ENCODE peak calls at places on chromosome 19, in five cellular contexts. One of them, this sample, is unnamed.

GRCh38 chr19:45306522-45307027 is 16.1 kb downstream of the CKM start:
- DNase-seq in thoracic aorta: no peak
- DNase-seq in cardiac muscle cell: no peak
- DNase-seq in transverse colon: no peak
- DNase-seq in mucosa of descending colon: no peak
- DNase-seq in this sample: no peak

GRCh38 chr19:18568367-18568766 is 3.3 kb upstream of the UBA52 start:
- DNase-seq in transverse colon: no peak
- DNase-seq in mucosa of descending colon: no peak
- DNase-seq in thoracic aorta: no peak
- DNase-seq in cardiac muscle cell: no peak
- DNase-seq in this sample: no peak

GRCh38 chr19:32748497-32748896 is 28.9 kb downstream of the TDRD12 start:
- DNase-seq in mucosa of descending colon: peak; percentile 5
- DNase-seq in cardiac muscle cell: no peak
- DNase-seq in transverse colon: no peak
- DNase-seq in thoracic aorta: no peak
- DNase-seq in this sample: no peak

GRCh38 chr19:38033658-38034150 is 126.7 kb downstream of the SIPA1L3 start:
- DNase-seq in transverse colon: peak; percentile 45
- DNase-seq in mucosa of descending colon: peak; percentile 19
- DNase-seq in cardiac muscle cell: no peak
- DNase-seq in thoracic aorta: no peak
- DNase-seq in this sample: no peak

GRCh38 chr19:19488041-19488874 is 27.1 kb downstream of the TSSK6 start:
- DNase-seq in mucosa of descending colon: peak; percentile 72
- DNase-seq in transverse colon: peak; percentile 60
- DNase-seq in thoracic aorta: no peak
- DNase-seq in cardiac muscle cell: peak; percentile 45
- DNase-seq in this sample: peak; percentile 85

GRCh38 chr19:18109731-18110671 is 12.4 kb downstream of the MAST3 start:
- DNase-seq in transverse colon: peak; percentile 77
- DNase-seq in thoracic aorta: no peak
- DNase-seq in cardiac muscle cell: no peak
- DNase-seq in mucosa of descending colon: peak; percentile 77
- DNase-seq in this sample: peak; percentile 80

GRCh38 chr19:35518313-35518712 is 4.9 kb upstream of the DMKN start:
- DNase-seq in transverse colon: no peak
- DNase-seq in thoracic aorta: no peak
- DNase-seq in mucosa of descending colon: no peak
- DNase-seq in cardiac muscle cell: peak; percentile 98
- DNase-seq in this sample: no peak

GRCh38 chr19:39380521-39381502 is 10.1 kb downstream of the PAF1 start:
- DNase-seq in transverse colon: no peak
- DNase-seq in thoracic aorta: no peak
- DNase-seq in cardiac muscle cell: no peak
- DNase-seq in mucosa of descending colon: no peak
- DNase-seq in this sample: no peak

GRCh38 chr19:2461751-2462634 is 5.2 kb upstream of the LMNB2 start:
- DNase-seq in cardiac muscle cell: peak; percentile 71
- DNase-seq in mucosa of descending colon: peak; percentile 59
- DNase-seq in thoracic aorta: no peak
- DNase-seq in transverse colon: peak; percentile 54
- DNase-seq in this sample: peak; percentile 75

GRCh38 chr19:35120492-35120891 is 4.9 kb downstream of the FXYD3 start:
- DNase-seq in thoracic aorta: no peak
- DNase-seq in mucosa of descending colon: peak; percentile 65
- DNase-seq in transverse colon: no peak
- DNase-seq in cardiac muscle cell: peak; percentile 29
- DNase-seq in this sample: peak; percentile 70

GRCh38 chr19:5718579-5719273 is 1.2 kb downstream of the LONP1 start:
- DNase-seq in transverse colon: no peak
- DNase-seq in cardiac muscle cell: peak; percentile 85
- DNase-seq in thoracic aorta: no peak
- DNase-seq in mucosa of descending colon: no peak
- DNase-seq in this sample: no peak

GRCh38 chr19:18419699-18420460 is 682 bp downstream of the SSBP4 start:
- DNase-seq in cardiac muscle cell: no peak
- DNase-seq in thoracic aorta: no peak
- DNase-seq in mucosa of descending colon: peak; percentile 67
- DNase-seq in transverse colon: peak; percentile 65
- DNase-seq in this sample: peak; percentile 74

GRCh38 chr19:4713384-4713951 is 10.2 kb downstream of the DPP9 start:
- DNase-seq in transverse colon: peak; percentile 93
- DNase-seq in thoracic aorta: no peak
- DNase-seq in cardiac muscle cell: peak; percentile 91
- DNase-seq in mucosa of descending colon: peak; percentile 92
- DNase-seq in this sample: peak; percentile 95

GRCh38 chr19:13961826-13962737 is 9.8 kb downstream of the DCAF15 start:
- DNase-seq in transverse colon: no peak
- DNase-seq in thoracic aorta: no peak
- DNase-seq in cardiac muscle cell: peak; percentile 52
- DNase-seq in mucosa of descending colon: no peak
- DNase-seq in this sample: no peak

GRCh38 chr19:33465834-33466233 is 55.8 kb downstream of the PEPD start:
- DNase-seq in transverse colon: no peak
- DNase-seq in thoracic aorta: no peak
- DNase-seq in cardiac muscle cell: no peak
- DNase-seq in mucosa of descending colon: no peak
- DNase-seq in this sample: no peak

GRCh38 chr19:1214862-1215731 is 9.5 kb downstream of the STK11 start:
- DNase-seq in thoracic aorta: no peak
- DNase-seq in cardiac muscle cell: no peak
- DNase-seq in transverse colon: no peak
- DNase-seq in mucosa of descending colon: no peak
- DNase-seq in this sample: no peak

GRCh38 chr19:41795031-41795461 is 1.3 kb upstream of the CEACAM3 start:
- DNase-seq in thoracic aorta: no peak
- DNase-seq in cardiac muscle cell: peak; percentile 41
- DNase-seq in mucosa of descending colon: peak; percentile 84
- DNase-seq in transverse colon: peak; percentile 63
- DNase-seq in this sample: peak; percentile 77

GRCh38 chr19:35738887-35739229 is 3.4 kb downstream of the IGFLR1 start:
- DNase-seq in cardiac muscle cell: no peak
- DNase-seq in thoracic aorta: no peak
- DNase-seq in transverse colon: no peak
- DNase-seq in mucosa of descending colon: no peak
- DNase-seq in this sample: no peak

GRCh38 chr19:56099638-56100539 is 21.2 kb downstream of the ZNF787 start:
- DNase-seq in cardiac muscle cell: no peak
- DNase-seq in transverse colon: no peak
- DNase-seq in thoracic aorta: no peak
- DNase-seq in mucosa of descending colon: no peak
- DNase-seq in this sample: no peak

GRCh38 chr19:40407714-40408600 is 5.2 kb downstream of the PRX start:
- DNase-seq in cardiac muscle cell: no peak
- DNase-seq in mucosa of descending colon: peak; percentile 30
- DNase-seq in transverse colon: no peak
- DNase-seq in thoracic aorta: no peak
- DNase-seq in this sample: no peak

GRCh38 chr19:42069619-42070293 is at the start of gene GRIK5:
- DNase-seq in thoracic aorta: no peak
- DNase-seq in mucosa of descending colon: no peak
- DNase-seq in cardiac muscle cell: no peak
- DNase-seq in transverse colon: no peak
- DNase-seq in this sample: no peak

GRCh38 chr19:3784607-3785463 is 1.3 kb downstream of the MATK start:
- DNase-seq in cardiac muscle cell: no peak
- DNase-seq in thoracic aorta: no peak
- DNase-seq in transverse colon: no peak
- DNase-seq in mucosa of descending colon: no peak
- DNase-seq in this sample: no peak

GRCh38 chr19:55306712-55307111 is 18.4 kb downstream of the TMEM150B start:
- DNase-seq in transverse colon: no peak
- DNase-seq in cardiac muscle cell: no peak
- DNase-seq in mucosa of descending colon: no peak
- DNase-seq in thoracic aorta: no peak
- DNase-seq in this sample: no peak

GRCh38 chr19:41352609-41353465 is 885 bp downstream of the TGFB1 start:
- DNase-seq in cardiac muscle cell: peak; percentile 54
- DNase-seq in mucosa of descending colon: peak; percentile 70
- DNase-seq in transverse colon: peak; percentile 78
- DNase-seq in thoracic aorta: no peak
- DNase-seq in this sample: peak; percentile 73

GRCh38 chr19:15223649-15224371 is 8.4 kb downstream of the EPHX3 start:
- DNase-seq in thoracic aorta: no peak
- DNase-seq in cardiac muscle cell: peak; percentile 32
- DNase-seq in mucosa of descending colon: no peak
- DNase-seq in transverse colon: no peak
- DNase-seq in this sample: no peak

GRCh38 chr19:2015611-2015950 is at the start of gene BTBD2:
- DNase-seq in cardiac muscle cell: peak; percentile 89
- DNase-seq in transverse colon: peak; percentile 70
- DNase-seq in mucosa of descending colon: peak; percentile 66
- DNase-seq in thoracic aorta: no peak
- DNase-seq in this sample: peak; percentile 71

DNA sequence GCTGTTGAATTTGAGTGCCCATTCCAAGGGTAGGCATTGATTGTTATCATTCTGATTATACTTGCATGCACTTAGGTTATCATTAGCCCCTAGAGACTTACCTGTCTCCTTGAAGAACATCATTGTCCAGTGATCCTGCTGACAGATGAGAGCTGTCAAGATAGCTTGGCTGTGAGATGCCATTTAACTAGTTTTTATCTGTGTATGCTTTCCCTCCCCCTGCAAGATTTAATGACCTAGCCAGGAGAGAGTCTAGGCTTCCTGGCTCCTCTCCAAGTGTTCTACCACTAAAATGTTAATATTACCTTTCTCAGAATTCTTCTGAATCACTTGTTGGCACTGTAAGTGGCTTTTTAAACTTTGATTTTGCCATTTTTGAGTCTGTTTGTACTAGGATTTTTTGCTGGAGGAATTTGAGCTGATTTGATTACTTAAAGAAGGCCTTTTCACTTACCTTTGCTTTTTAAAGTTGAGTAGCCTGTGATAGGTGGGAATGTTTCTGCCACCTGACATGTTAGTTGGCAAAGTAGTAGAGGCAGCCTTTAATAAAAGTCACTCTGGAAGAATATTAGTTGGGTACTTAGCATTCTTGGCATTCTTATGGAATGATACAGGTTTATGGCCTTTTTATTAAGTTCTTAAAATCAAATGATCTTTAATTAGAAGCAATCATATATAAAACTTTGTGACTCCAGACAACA is 41.1 kb downstream of the ARHGAP35 start:
- DNase-seq in thoracic aorta: no peak
- DNase-seq in transverse colon: no peak
- DNase-seq in mucosa of descending colon: no peak
- DNase-seq in cardiac muscle cell: no peak
- DNase-seq in this sample: no peak
- H3K4me1 ChIP-seq in thoracic aorta: peaks cover 45% of the 10 kb centered on the region
- H3K4me1 ChIP-seq in transverse colon: no peaks in the 10 kb centered on the region
- H3K4me1 ChIP-seq in mucosa of descending colon: peaks cover 17% of the 10 kb centered on the region
- H3K4me1 ChIP-seq in cardiac muscle cell: peaks cover 47% of the 10 kb centered on the region
- H3K4me1 ChIP-seq in this sample: peaks cover 7% of the 10 kb centered on the region

DNA sequence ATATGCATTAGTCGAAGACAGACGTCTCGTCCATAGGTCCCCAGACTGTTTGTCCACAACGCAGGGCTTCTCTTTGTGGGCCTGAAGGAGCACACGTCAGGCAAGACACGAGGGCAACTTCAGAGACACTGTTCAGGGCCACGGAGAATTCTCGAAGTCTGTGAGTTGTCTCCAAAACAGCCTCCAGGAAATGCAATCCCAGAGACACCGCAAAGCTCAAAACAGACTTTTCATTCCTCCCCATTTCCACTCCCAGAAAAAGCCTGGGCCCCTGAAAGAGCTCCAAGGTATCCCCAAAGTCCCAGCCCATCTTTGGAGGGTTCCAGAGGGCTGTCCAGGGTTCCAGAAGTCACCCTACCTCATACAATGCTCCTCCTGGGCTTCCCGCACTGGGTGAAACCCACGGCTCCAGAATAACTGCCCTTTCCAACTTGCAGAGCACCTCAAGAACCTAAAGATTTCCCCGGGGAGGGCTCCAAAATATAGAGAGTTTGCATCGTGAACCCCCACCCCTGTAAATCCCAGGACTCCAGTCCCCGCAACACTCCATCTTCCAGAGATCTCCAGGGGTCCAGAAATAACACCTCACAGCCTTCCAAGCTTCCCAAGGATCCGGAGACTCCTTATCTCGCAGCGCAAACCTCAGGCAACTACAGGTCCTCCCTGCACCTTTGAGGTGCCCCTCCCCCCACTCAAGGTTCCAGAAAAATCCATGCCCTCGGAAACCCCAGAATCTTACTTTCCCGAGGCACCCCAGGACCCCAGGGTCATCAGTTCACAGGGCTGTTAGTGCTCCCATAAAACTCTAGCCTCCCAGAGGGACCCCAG is 690 bp upstream of the FTL start:
- DNase-seq in cardiac muscle cell: peak; percentile 70
- DNase-seq in thoracic aorta: no peak
- DNase-seq in transverse colon: peak; percentile 47
- DNase-seq in mucosa of descending colon: peak; percentile 69
- DNase-seq in this sample: peak; percentile 59
- H3K4me1 ChIP-seq in cardiac muscle cell: peaks cover 17% of the 10 kb centered on the region
- H3K4me1 ChIP-seq in thoracic aorta: peaks cover 49% of the 10 kb centered on the region
- H3K4me1 ChIP-seq in transverse colon: peaks cover 37% of the 10 kb centered on the region
- H3K4me1 ChIP-seq in mucosa of descending colon: peaks cover 49% of the 10 kb centered on the region
- H3K4me1 ChIP-seq in this sample: no peaks in the 10 kb centered on the region

DNA sequence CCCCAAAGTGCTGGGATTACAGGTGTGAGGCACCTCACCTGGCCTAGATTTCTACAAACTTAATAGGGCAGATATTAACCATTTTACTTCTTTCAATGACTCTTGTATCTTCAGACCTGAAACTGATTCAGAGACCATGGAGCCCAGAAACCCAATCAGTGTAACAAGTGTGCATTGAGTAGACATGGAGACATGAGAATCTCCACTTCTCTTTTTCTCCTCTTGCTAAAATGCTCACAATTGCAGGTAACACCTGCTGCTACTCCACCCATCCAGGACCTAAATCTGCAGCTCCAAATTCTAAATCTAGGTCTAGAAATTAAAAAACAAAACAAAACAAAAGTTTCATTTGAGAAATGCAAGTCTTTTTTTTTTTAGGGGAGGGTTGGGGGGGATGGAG is 42.2 kb upstream of the ZNF681 start:
- DNase-seq in mucosa of descending colon: no peak
- DNase-seq in cardiac muscle cell: no peak
- DNase-seq in transverse colon: no peak
- DNase-seq in thoracic aorta: no peak
- DNase-seq in this sample: no peak
- H3K4me1 ChIP-seq in mucosa of descending colon: no peaks in the 10 kb centered on the region
- H3K4me1 ChIP-seq in cardiac muscle cell: peaks cover 22% of the 10 kb centered on the region
- H3K4me1 ChIP-seq in transverse colon: no peaks in the 10 kb centered on the region
- H3K4me1 ChIP-seq in thoracic aorta: no peaks in the 10 kb centered on the region
- H3K4me1 ChIP-seq in this sample: no peaks in the 10 kb centered on the region

GRCh38 chr19:11401808-11402543 is 17.1 kb downstream of the RGL3 start:
- DNase-seq in cardiac muscle cell: no peak
- DNase-seq in transverse colon: no peak
- DNase-seq in thoracic aorta: no peak
- DNase-seq in mucosa of descending colon: no peak
- DNase-seq in this sample: no peak

GRCh38 chr19:11397089-11397610 is 13.0 kb upstream of the EPOR start:
- DNase-seq in transverse colon: no peak
- DNase-seq in cardiac muscle cell: no peak
- DNase-seq in mucosa of descending colon: no peak
- DNase-seq in thoracic aorta: no peak
- DNase-seq in this sample: no peak

GRCh38 chr19:11404588-11405258 is 14.4 kb downstream of the RGL3 start:
- DNase-seq in transverse colon: no peak
- DNase-seq in mucosa of descending colon: no peak
- DNase-seq in cardiac muscle cell: no peak
- DNase-seq in thoracic aorta: no peak
- DNase-seq in this sample: no peak

GRCh38 chr19:11400695-11401291 is 16.7 kb upstream of the EPOR start:
- DNase-seq in thoracic aorta: no peak
- DNase-seq in mucosa of descending colon: no peak
- DNase-seq in transverse colon: no peak
- DNase-seq in cardiac muscle cell: no peak
- DNase-seq in this sample: no peak

GRCh38 chr19:11399667-11400066 is 15.6 kb upstream of the EPOR start:
- DNase-seq in thoracic aorta: no peak
- DNase-seq in cardiac muscle cell: no peak
- DNase-seq in transverse colon: no peak
- DNase-seq in mucosa of descending colon: no peak
- DNase-seq in this sample: no peak
- H3K4me1 ChIP-seq in thoracic aorta: no peaks in the 10 kb centered on the region
- H3K4me1 ChIP-seq in cardiac muscle cell: peaks cover under 1% of the 10 kb centered on the region
- H3K4me1 ChIP-seq in transverse colon: no peaks in the 10 kb centered on the region
- H3K4me1 ChIP-seq in mucosa of descending colon: no peaks in the 10 kb centered on the region
- H3K4me1 ChIP-seq in this sample: no peaks in the 10 kb centered on the region